ENCODE peak calls at places on chromosomes 11 and 22, in five cellular contexts. One of them, this sample, is unnamed.

GRCh38 chr22:42343136-42343484 is 72.7 kb upstream of the TCF20 start:
- DNase-seq in IMR-90: no peak
- DNase-seq in RWPE1: no peak
- DNase-seq in DMS 273 treated with DMSO at 0.1 percent for 48 hours: no peak
- DNase-seq in islet precursor cell: no peak
- DNase-seq in this sample: no peak

GRCh38 chr11:47295385-47295784 is 25.5 kb downstream of the MADD start:
- DNase-seq in IMR-90: no peak
- DNase-seq in RWPE1: no peak
- DNase-seq in DMS 273 treated with DMSO at 0.1 percent for 48 hours: no peak
- DNase-seq in islet precursor cell: no peak
- DNase-seq in this sample: no peak

GRCh38 chr11:85941380-85941973 is 86.3 kb downstream of the CCDC83 start:
- DNase-seq in IMR-90: peak
- DNase-seq in RWPE1: peak
- DNase-seq in DMS 273 treated with DMSO at 0.1 percent for 48 hours: peak
- DNase-seq in islet precursor cell: peak
- DNase-seq in this sample: peak

GRCh38 chr22:50084570-50084969 is 656 bp downstream of the MLC1 start:
- DNase-seq in IMR-90: no peak
- DNase-seq in RWPE1: no peak
- DNase-seq in DMS 273 treated with DMSO at 0.1 percent for 48 hours: no peak
- DNase-seq in islet precursor cell: no peak
- DNase-seq in this sample: no peak

GRCh38 chr11:117884994-117885393 is 8.5 kb upstream of the FXYD6 start:
- DNase-seq in IMR-90: peak
- DNase-seq in RWPE1: no peak
- DNase-seq in DMS 273 treated with DMSO at 0.1 percent for 48 hours: no peak
- DNase-seq in islet precursor cell: peak
- DNase-seq in this sample: peak

GRCh38 chr11:65505434-65506315 is 6.8 kb downstream of the MALAT1 start:
- DNase-seq in IMR-90: peak
- DNase-seq in RWPE1: no peak
- DNase-seq in DMS 273 treated with DMSO at 0.1 percent for 48 hours: no peak
- DNase-seq in islet precursor cell: no peak
- DNase-seq in this sample: peak

GRCh38 chr11:102449651-102450570 is 2.7 kb downstream of the TMEM123 start:
- DNase-seq in IMR-90: no peak
- DNase-seq in RWPE1: no peak
- DNase-seq in DMS 273 treated with DMSO at 0.1 percent for 48 hours: no peak
- DNase-seq in islet precursor cell: no peak
- DNase-seq in this sample: no peak

GRCh38 chr11:17650601-17650911 is 68.8 kb upstream of the MYOD1 start:
- DNase-seq in IMR-90: no peak
- DNase-seq in RWPE1: no peak
- DNase-seq in DMS 273 treated with DMSO at 0.1 percent for 48 hours: no peak
- DNase-seq in islet precursor cell: no peak
- DNase-seq in this sample: no peak

GRCh38 chr11:65390099-65390941 is 3.9 kb downstream of the FRMD8 start:
- DNase-seq in IMR-90: no peak
- DNase-seq in RWPE1: no peak
- DNase-seq in DMS 273 treated with DMSO at 0.1 percent for 48 hours: no peak
- DNase-seq in islet precursor cell: peak
- DNase-seq in this sample: no peak

GRCh38 chr22:19766506-19767426 is 6.2 kb downstream of the TBX1 start:
- DNase-seq in IMR-90: no peak
- DNase-seq in RWPE1: peak
- DNase-seq in DMS 273 treated with DMSO at 0.1 percent for 48 hours: no peak
- DNase-seq in islet precursor cell: no peak
- DNase-seq in this sample: peak

GRCh38 chr11:121762820-121763219 is 310.1 kb upstream of the SORL1-AS1 start:
- DNase-seq in IMR-90: peak
- DNase-seq in RWPE1: peak
- DNase-seq in DMS 273 treated with DMSO at 0.1 percent for 48 hours: peak
- DNase-seq in islet precursor cell: no peak
- DNase-seq in this sample: no peak

GRCh38 chr11:62930157-62930556 is 9.0 kb upstream of the CHRM1 start:
- DNase-seq in IMR-90: no peak
- DNase-seq in RWPE1: no peak
- DNase-seq in DMS 273 treated with DMSO at 0.1 percent for 48 hours: no peak
- DNase-seq in islet precursor cell: peak
- DNase-seq in this sample: no peak

GRCh38 chr11:93888026-93888425 is 37.6 kb upstream of the VSTM5 start:
- DNase-seq in IMR-90: no peak
- DNase-seq in RWPE1: no peak
- DNase-seq in DMS 273 treated with DMSO at 0.1 percent for 48 hours: no peak
- DNase-seq in islet precursor cell: no peak
- DNase-seq in this sample: peak

GRCh38 chr11:45527898-45528297 is 137.5 kb downstream of the CHST1 start:
- DNase-seq in IMR-90: no peak
- DNase-seq in RWPE1: peak
- DNase-seq in DMS 273 treated with DMSO at 0.1 percent for 48 hours: no peak
- DNase-seq in islet precursor cell: no peak
- DNase-seq in this sample: no peak

This sample was measured in ELF-1.